ENCODE peak calls at places on chromosomes 4 and X, in seven cellular contexts. T, X, N, S, O, D and V are unnamed samples.

GRCh38 chrX:155993421-155993820 is 4.1 kb upstream of the IL9R start:
- DNase-seq in T (no peak), X (no peak), N (no peak), S (no peak), O (no peak), D (no peak), V (no peak)

GRCh38 chrX:29432534-29432933 is 782.8 kb upstream of the MAGEB2 start:
- DNase-seq in T (no peak), X (no peak), N (no peak), S (no peak), O (no peak), D (no peak), V (no peak)

GRCh38 chrX:15334561-15334960 is 762 bp downstream of the PIGA start:
- DNase-seq in T (no peak), X (no peak), N (no peak), S (peak; percentile 4), O (no peak), D (peak; percentile 1), V (no peak)

GRCh38 chr4:99859618-99860017 is 34.6 kb downstream of the LAMTOR3 start:
- DNase-seq in T (no peak), X (no peak), N (no peak), S (peak; percentile 18), O (no peak), D (no peak), V (no peak)

GRCh38 chr4:140133576-140133975 is 20.4 kb downstream of the MAML3 start:
- DNase-seq in T (no peak), X (no peak), N (no peak), S (no peak), O (no peak), D (no peak), V (no peak)

GRCh38 chrX:40845331-40845911 is 110.1 kb upstream of the MED14 start:
- DNase-seq in T (no peak), X (no peak), N (no peak), S (no peak), O (peak; percentile 46), D (peak; percentile 90), V (peak; percentile 75)

GRCh38 chr4:40587826-40588225 is 41.8 kb downstream of the RBM47 start:
- DNase-seq in T (no peak), X (no peak), N (no peak), S (no peak), O (peak; percentile 90), D (peak; percentile 19), V (peak; percentile 47)

GRCh38 chr4:139735381-139736256 is 70.0 kb downstream of the MGST2 start:
- DNase-seq in T (peak; percentile 71), X (peak; percentile 63), N (peak; percentile 18), S (no peak), O (peak; percentile 71), D (peak; percentile 5), V (no peak)

GRCh38 chr4:185113340-185113739 is 29.7 kb upstream of the SLC25A4 start:
- DNase-seq in T (no peak), X (no peak), N (no peak), S (no peak), O (no peak), D (no peak), V (no peak)

GRCh38 chr4:189506080-189506479 is 434.6 kb upstream of the FRG1 start:
- DNase-seq in T (no peak), X (no peak), N (no peak), S (no peak), O (no peak), D (no peak), V (no peak)

GRCh38 chrX:40947276-40947675 is 138.0 kb upstream of the USP9X start:
- DNase-seq in T (no peak), X (no peak), N (no peak), S (no peak), O (no peak), D (peak; percentile 35), V (peak; percentile 64)

GRCh38 chr4:2237267-2237666 is 4.7 kb downstream of the HAUS3 start:
- DNase-seq in T (no peak), X (no peak), N (no peak), S (no peak), O (no peak), D (no peak), V (no peak)

GRCh38 chrX:70172226-70172625 is 5.1 kb upstream of the DGAT2L6 start:
- DNase-seq in T (no peak), X (no peak), N (no peak), S (no peak), O (no peak), D (no peak), V (no peak)

GRCh38 chr4:95505149-95505548 is 43.6 kb downstream of the UNC5C start:
- DNase-seq in T (no peak), X (no peak), N (no peak), S (no peak), O (no peak), D (no peak), V (peak; percentile 24)